ENCODE peak calls at places on chromosomes 7 and 10, in ten cellular contexts. C is lower leg skin, X is A549, I is H54, A is IMR-90, N is NB4, O is vagina, Q is body of pancreas, H is heart left ventricle, V is GM12891. W is an unnamed sample.

GRCh38 chr7:44740040-44740439 is 8.6 kb upstream of the ZMIZ2 start:
- DNase-seq in C (no peak), X (no peak), I (no peak), A (no peak), N (no peak), O (no peak), Q (no peak), H (no peak), V (no peak), W (no peak)

GRCh38 chr7:5396542-5396941 is 27.1 kb downstream of the TNRC18 start:
- DNase-seq in C (no peak), X (peak; percentile 88), I (no peak), A (no peak), N (peak; percentile 94), O (no peak), Q (peak; percentile 30), H (no peak), V (peak; percentile 82), W (peak; percentile 78)

GRCh38 chr10:3527869-3528268 is 257.1 kb downstream of the KLF6 start:
- DNase-seq in C (no peak), X (no peak), I (no peak), A (no peak), N (no peak), O (no peak), Q (no peak), H (no peak), V (no peak), W (no peak)

GRCh38 chr10:5623081-5623748 is 43.2 kb downstream of the ASB13 start:
- DNase-seq in C (peak; percentile 97), X (peak; percentile 88), I (peak; percentile 76), A (peak; percentile 74), N (peak; percentile 78), O (no peak), Q (peak; percentile 93), H (peak; percentile 94), V (peak; percentile 88), W (peak; percentile 81)

GRCh38 chr7:130938661-130939060 is 204.7 kb upstream of the KLF14 start:
- DNase-seq in C (no peak), X (no peak), I (no peak), A (no peak), N (no peak), O (no peak), Q (no peak), H (no peak), V (no peak), W (no peak)

GRCh38 chr7:36280840-36281812 is 108.5 kb upstream of the ANLN start:
- DNase-seq in C (peak; percentile 95), X (peak; percentile 76), I (peak; percentile 96), A (peak; percentile 90), N (peak; percentile 96), O (no peak), Q (peak; percentile 72), H (peak; percentile 82), V (no peak), W (no peak)

GRCh38 chr7:69739906-69740545 is 141.8 kb downstream of the AUTS2 start:
- DNase-seq in C (peak; percentile 84), X (no peak), I (no peak), A (no peak), N (peak; percentile 63), O (no peak), Q (peak; percentile 19), H (no peak), V (no peak), W (no peak)

GRCh38 chr7:100429637-100430449 is at the start of gene MEPCE:
- DNase-seq in C (peak; percentile 99), X (peak; percentile 97), I (peak; percentile 91), A (peak; percentile 96), N (peak; percentile 95), O (peak; percentile 97), Q (peak; percentile 98), H (peak; percentile 98), V (peak; percentile 88), W (peak; percentile 98)

GRCh38 chr7:151031011-151031410 is 2.8 kb downstream of the ABCB8 start:
- DNase-seq in C (no peak), X (no peak), I (no peak), A (no peak), N (no peak), O (no peak), Q (no peak), H (no peak), V (no peak), W (no peak)

GRCh38 chr7:151024435-151025056 is at the start of gene ATG9B:
- DNase-seq in C (no peak), X (no peak), I (no peak), A (no peak), N (no peak), O (no peak), Q (no peak), H (no peak), V (no peak), W (no peak)

GRCh38 chr7:151025924-151026671 is 1.8 kb upstream of the ATG9B start:
- DNase-seq in C (no peak), X (peak; percentile 49), I (no peak), A (peak; percentile 52), N (no peak), O (no peak), Q (no peak), H (no peak), V (no peak), W (peak; percentile 35)

GRCh38 chr7:151028948-151029501 is 775 bp downstream of the ABCB8 start:
- DNase-seq in C (no peak), X (no peak), I (no peak), A (no peak), N (no peak), O (no peak), Q (no peak), H (no peak), V (no peak), W (no peak)

GRCh38 chr7:151028131-151028947 is at the start of gene ABCB8:
- DNase-seq in C (peak; percentile 100), X (peak; percentile 99), I (peak; percentile 99), A (peak; percentile 98), N (peak; percentile 100), O (peak; percentile 100), Q (peak; percentile 99), H (peak; percentile 96), V (peak; percentile 99), W (peak; percentile 99)
- TF ChIP-seq POLR2A in C (no peak), X (peak; percentile 61), I (peak; percentile 70), A (peak; percentile 85), N (no peak), O (no peak), Q (no peak), H (no peak), V (peak; percentile 48), W (peak; percentile 90)

GRCh38 chr10:104340099-104340594 is 1.9 kb upstream of the ITPRIP start:
- DNase-seq in C (no peak), X (no peak), I (no peak), A (no peak), N (peak; percentile 1), O (peak; percentile 86), Q (peak; percentile 78), H (no peak), V (no peak), W (peak; percentile 85)

GRCh38 chr10:104336829-104337526 is 1.3 kb downstream of the ITPRIP start:
- DNase-seq in C (no peak), X (no peak), I (no peak), A (peak; percentile 80), N (peak; percentile 26), O (peak; percentile 84), Q (no peak), H (no peak), V (no peak), W (peak; percentile 38)

GRCh38 chr10:104337527-104337984 is 709 bp downstream of the ITPRIP start:
- DNase-seq in C (peak; percentile 90), X (peak; percentile 47), I (no peak), A (peak; percentile 37), N (peak; percentile 91), O (peak; percentile 89), Q (peak; percentile 52), H (no peak), V (no peak), W (peak; percentile 60)

GRCh38 chr10:104339469-104340098 is 1.3 kb upstream of the ITPRIP start:
- DNase-seq in C (no peak), X (peak; percentile 42), I (no peak), A (peak; percentile 77), N (peak; percentile 11), O (peak; percentile 91), Q (peak; percentile 78), H (no peak), V (no peak), W (peak; percentile 82)

DNA sequence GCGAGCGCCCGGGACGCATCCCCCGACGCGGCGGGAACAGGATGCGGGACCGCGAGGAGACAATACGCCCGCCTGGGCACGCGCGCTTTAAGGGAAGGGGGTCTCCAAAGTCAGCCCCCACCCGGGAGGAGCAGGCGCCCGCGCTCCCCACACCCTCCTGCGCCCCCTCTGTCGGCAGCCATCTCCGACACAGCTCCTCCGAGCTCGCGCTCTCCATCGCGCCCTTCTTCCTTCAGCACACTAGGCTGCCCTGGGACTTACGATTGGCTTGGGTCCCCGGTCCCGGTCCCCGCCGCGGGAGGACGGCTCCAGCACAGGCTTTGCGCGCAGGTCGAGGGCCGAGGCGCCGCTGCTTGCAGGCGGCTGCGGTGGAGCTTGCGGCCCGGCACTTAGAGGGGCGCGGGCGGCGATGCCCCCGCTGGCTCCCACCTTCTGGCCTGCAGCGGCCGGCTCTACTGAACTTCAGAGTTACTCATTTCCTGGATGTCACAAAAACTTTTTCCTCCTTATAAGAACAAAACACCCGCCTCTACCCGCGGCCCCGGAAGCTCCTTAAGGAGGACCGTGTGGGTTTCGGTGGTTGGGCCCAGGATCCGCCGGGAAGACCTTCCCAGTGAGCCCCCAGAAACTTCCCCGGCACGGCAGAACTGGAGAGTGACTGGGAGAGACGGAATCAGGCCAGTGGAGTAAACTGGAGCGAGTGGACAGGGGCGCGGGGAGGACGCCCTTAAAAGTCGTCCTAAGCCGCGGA is at the start of gene ITPRIP:
- DNase-seq in C (peak; percentile 95), X (peak; percentile 78), I (peak; percentile 60), A (peak; percentile 87), N (peak; percentile 91), O (peak; percentile 97), Q (peak; percentile 75), H (peak; percentile 88), V (peak; percentile 58), W (peak; percentile 91)
- TF ChIP-seq POLR2A in C (peak; percentile 64), X (peak; percentile 58), I (peak; percentile 81), A (peak; percentile 97), N (peak; percentile 81), O (no peak), Q (peak; percentile 76), H (no peak), V (peak; percentile 46), W (peak; percentile 81)

DNA sequence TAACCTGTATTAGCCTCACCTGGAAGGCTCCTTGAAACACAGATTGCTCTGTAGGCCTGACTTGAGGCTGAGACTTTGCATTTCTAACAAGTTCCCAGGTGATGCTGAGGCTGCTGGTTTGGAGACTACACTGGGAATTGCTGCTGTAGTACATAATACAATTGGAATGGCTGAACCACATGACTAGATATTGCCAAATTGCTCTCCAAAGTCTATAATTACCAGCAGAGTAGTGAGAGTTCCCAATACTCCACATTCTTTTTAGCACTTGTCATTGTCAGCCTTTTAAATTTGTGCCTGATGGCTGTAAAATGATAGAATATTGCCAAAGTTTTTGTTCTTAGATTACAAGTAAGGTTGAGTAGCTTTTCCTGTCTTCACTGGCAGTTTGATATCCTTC is 39.9 kb downstream of the PLEKHA8 start:
- DNase-seq in C (no peak), X (no peak), I (no peak), A (peak; percentile 85), N (no peak), O (no peak), Q (no peak), H (no peak), V (no peak), W (no peak)
- TF ChIP-seq POLR2A in C (no peak), X (no peak), I (no peak), A (no peak), N (no peak), O (no peak), Q (no peak), H (no peak), V (no peak), W (no peak)

GRCh38 chr10:33612116-33612515 is 277.6 kb upstream of the NRP1 start:
- DNase-seq in C (no peak), X (no peak), I (no peak), A (peak; percentile 1), N (no peak), O (no peak), Q (no peak), H (no peak), V (no peak), W (no peak)
- TF ChIP-seq POLR2A in C (no peak), X (no peak), I (no peak), A (no peak), N (no peak), O (no peak), Q (no peak), H (no peak), V (no peak), W (no peak)

W was measured in erythroblast.